ENCODE peak calls at places on chromosomes 4 and X, in ten cellular contexts. I, R, C, B, O, S, E, P, J and T are unnamed samples.

GRCh38 chrX:154603438-154604430 is 15.3 kb downstream of the CTAG1B start:
- DNase-seq in I (peak), R (peak), C (peak), B (peak), O (no peak), S (no peak), E (no peak), P (no peak), J (no peak), T (no peak)

GRCh38 chrX:150730719-150731118 is 37.5 kb downstream of the MTMR1 start:
- DNase-seq in I (no peak), R (no peak), C (peak), B (no peak), O (no peak), S (no peak), E (no peak), P (no peak), J (no peak), T (no peak)

GRCh38 chr4:22345055-22345454 is 170.8 kb downstream of the ADGRA3 start:
- DNase-seq in I (no peak), R (no peak), C (no peak), B (no peak), O (no peak), S (no peak), E (no peak), P (no peak), J (no peak), T (no peak)

GRCh38 chr4:173009129-173009823 is 159.3 kb upstream of the GALNT7 start:
- DNase-seq in I (no peak), R (peak), C (no peak), B (no peak), O (no peak), S (no peak), E (no peak), P (no peak), J (no peak), T (no peak)

GRCh38 chrX:66030505-66031317 is 9.2 kb downstream of the VSIG4 start:
- DNase-seq in I (no peak), R (peak), C (peak), B (peak), O (no peak), S (no peak), E (no peak), P (no peak), J (no peak), T (no peak)

GRCh38 chr4:173943547-173943946 is 339.9 kb downstream of the FBXO8 start:
- DNase-seq in I (no peak), R (no peak), C (no peak), B (peak), O (no peak), S (no peak), E (no peak), P (no peak), J (no peak), T (no peak)

GRCh38 chr4:28776004-28776403 is 1915.4 kb downstream of the STIM2 start:
- DNase-seq in I (no peak), R (no peak), C (no peak), B (no peak), O (no peak), S (no peak), E (no peak), P (no peak), J (no peak), T (no peak)

GRCh38 chrX:85024044-85024443 is 20.4 kb downstream of the APOOL start:
- DNase-seq in I (no peak), R (peak), C (no peak), B (no peak), O (no peak), S (no peak), E (no peak), P (no peak), J (no peak), T (no peak)

GRCh38 chr4:47686294-47686872 is 151.5 kb downstream of the CORIN start:
- DNase-seq in I (peak), R (peak), C (peak), B (peak), O (peak), S (peak), E (peak), P (peak), J (peak), T (no peak)